ENCODE peak calls at places on chromosomes 3 and 15, in four cellular contexts. E is AG08396; H is stimulated activated CD8-positive, alpha-beta memory T cell treated with anti-CD3 and anti-CD28 coated beads, Interleukin-7, amount 100 ng/mL, for 24 hours; O is stimulated activated CD4-positive, alpha-beta T cell treated with anti-CD3 and anti-CD28 coated beads, Interleukin-1b, Interleukin-23, amount 100 ng/mL, for 48 hours. B is an unnamed sample.

GRCh38 chr3:127182848-127183714 is 9.8 kb upstream of the PRR23E start:
- DNase-seq in E (no peak), H (no peak), O (no peak), B (no peak)

GRCh38 chr15:28895566-28895965 is 9.8 kb downstream of the APBA2 start:
- DNase-seq in E (no peak), H (no peak), O (no peak), B (no peak)

GRCh38 chr15:78282324-78282723 is 17.1 kb downstream of the SKIC8 start:
- DNase-seq in E (no peak), H (no peak), O (no peak), B (no peak)

GRCh38 chr15:84598993-84599392 is 1.8 kb upstream of the ZSCAN2 start:
- DNase-seq in E (peak), H (no peak), O (peak), B (peak)

GRCh38 chr15:74610302-74610951 is 5.2 kb upstream of the CLK3 start:
- DNase-seq in E (no peak), H (no peak), O (no peak), B (no peak)

GRCh38 chr3:131708216-131708615 is 205.4 kb upstream of the MRPL3 start:
- DNase-seq in E (no peak), H (no peak), O (no peak), B (no peak)

GRCh38 chr3:189942948-189943347 is 177.7 kb downstream of the P3H2 start:
- DNase-seq in E (no peak), H (no peak), O (no peak), B (no peak)

GRCh38 chr3:69200384-69201068 is 78.1 kb upstream of the LMOD3 start:
- DNase-seq in E (no peak), H (no peak), O (peak), B (no peak)

B was measured in GF-D8.